ENCODE peak calls at places on chromosomes 5 and 9, in five cellular contexts. V, X, D, N and O are unnamed samples.

GRCh38 chr9:137276757-137277328 is 683 bp upstream of the TOR4A start:
- DNase-seq in V (peak), X (peak), D (peak), N (peak), O (peak)

GRCh38 chr9:128771094-128771721 is 519 bp downstream of the ZER1 start:
- DNase-seq in V (peak), X (no peak), D (no peak), N (peak), O (peak)

GRCh38 chr9:38227656-38228055 is 158.6 kb upstream of the SHB start:
- DNase-seq in V (peak), X (no peak), D (no peak), N (no peak), O (peak)

GRCh38 chr9:38621434-38622082 is 1.2 kb upstream of the ANKRD18A start:
- DNase-seq in V (peak), X (peak), D (no peak), N (no peak), O (no peak)

GRCh38 chr5:132777209-132778069 is at the start of gene SEPTIN8:
- DNase-seq in V (peak), X (peak), D (peak), N (peak), O (peak)

GRCh38 chr9:88011005-88011766 is 36.9 kb upstream of the CDK20 start:
- DNase-seq in V (peak), X (no peak), D (no peak), N (peak), O (peak)

GRCh38 chr5:169746147-169746694 is 109.1 kb downstream of the DOCK2 start:
- DNase-seq in V (peak), X (no peak), D (no peak), N (no peak), O (no peak)

GRCh38 chr5:50646591-50646990 is 19.8 kb upstream of the PARP8 start:
- DNase-seq in V (no peak), X (no peak), D (no peak), N (no peak), O (no peak)

GRCh38 chr5:179828756-179829421 is 8.2 kb downstream of the SQSTM1 start:
- DNase-seq in V (no peak), X (no peak), D (no peak), N (no peak), O (no peak)

GRCh38 chr5:140108093-140109049 is 5.5 kb upstream of the PURA start:
- DNase-seq in V (no peak), X (peak), D (peak), N (no peak), O (no peak)

GRCh38 chr5:8756498-8757084 is 789.3 kb downstream of the SEMA5A start:
- DNase-seq in V (peak), X (no peak), D (no peak), N (peak), O (peak)

GRCh38 chr5:160197341-160198147 is 31.8 kb upstream of the FABP6 start:
- DNase-seq in V (peak), X (no peak), D (no peak), N (peak), O (peak)

GRCh38 chr5:30850871-30851270 is 342.6 kb upstream of the CDH6 start:
- DNase-seq in V (no peak), X (no peak), D (no peak), N (no peak), O (no peak)

GRCh38 chr5:30853158-30853557 is 340.3 kb upstream of the CDH6 start:
- DNase-seq in V (no peak), X (no peak), D (no peak), N (no peak), O (no peak)

GRCh38 chr5:30856242-30856641 is 337.2 kb upstream of the CDH6 start:
- DNase-seq in V (no peak), X (no peak), D (no peak), N (no peak), O (no peak)
- H3K4me3 ChIP-seq in V (no peak), X (no peak), D (no peak), N (no peak), O (no peak)

GRCh38 chr5:125341436-125341835 is 595.0 kb upstream of the ZNF608 start:
- DNase-seq in V (no peak), X (no peak), D (no peak), N (no peak), O (no peak)

GRCh38 chr5:125342938-125343401 is 596.5 kb upstream of the ZNF608 start:
- DNase-seq in V (peak), X (no peak), D (no peak), N (peak), O (no peak)

GRCh38 chr5:125337222-125337768 is 590.9 kb upstream of the ZNF608 start:
- DNase-seq in V (no peak), X (no peak), D (no peak), N (no peak), O (no peak)

GRCh38 chr5:125336401-125336800 is 590.0 kb upstream of the ZNF608 start:
- DNase-seq in V (peak), X (no peak), D (no peak), N (no peak), O (no peak)

DNA sequence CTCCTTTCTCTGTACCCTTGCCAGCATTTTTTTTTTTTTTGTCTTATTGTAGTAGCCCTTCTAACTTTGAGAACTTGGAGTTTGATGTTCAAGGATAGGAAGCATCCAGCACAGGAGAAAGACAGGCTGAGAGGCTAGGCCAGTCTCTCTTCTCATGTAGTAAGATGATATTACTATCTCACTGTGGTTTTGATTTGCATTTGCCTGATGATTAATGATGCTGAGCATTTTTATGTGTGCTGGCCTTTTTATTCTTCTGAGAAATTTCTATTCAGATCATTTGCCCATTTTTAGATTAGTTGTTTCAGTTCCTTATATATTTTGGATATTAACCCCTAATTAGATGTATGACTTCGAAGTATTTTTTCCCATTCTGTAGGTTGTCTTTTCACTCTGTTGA is 592.4 kb upstream of the ZNF608 start:
- DNase-seq in V (peak), X (no peak), D (no peak), N (no peak), O (no peak)
- TF ChIP-seq CTCF in V (no peak), X (no peak), D (no peak), N (no peak), O (no peak)

GRCh38 chr5:110817437-110817836 is 78.6 kb downstream of the SLC25A46 start:
- DNase-seq in V (peak), X (no peak), D (no peak), N (peak), O (peak)
- H3K4me3 ChIP-seq in V (no peak), X (no peak), D (no peak), N (no peak), O (no peak)

GRCh38 chr9:125125523-125125922 is 17.8 kb downstream of the SCAI start:
- DNase-seq in V (peak), X (no peak), D (no peak), N (peak), O (no peak)

GRCh38 chr9:125121156-125121555 is 22.2 kb downstream of the SCAI start:
- DNase-seq in V (peak), X (no peak), D (no peak), N (no peak), O (peak)

GRCh38 chr9:125119643-125120286 is 23.6 kb downstream of the SCAI start:
- DNase-seq in V (peak), X (no peak), D (no peak), N (peak), O (peak)
- TF ChIP-seq CTCF in V (no peak), X (no peak), D (no peak), N (peak), O (no peak)

GRCh38 chr9:114369567-114370240 is 18.1 kb downstream of the AKNA start:
- DNase-seq in V (no peak), X (no peak), D (no peak), N (no peak), O (no peak)
- H3K4me3 ChIP-seq in V (no peak), X (no peak), D (no peak), N (no peak), O (no peak)

GRCh38 chr5:141525659-141526058 is 36.8 kb downstream of the PCDHGC5 start:
- DNase-seq in V (no peak), X (no peak), D (no peak), N (peak), O (no peak)

GRCh38 chr5:141522301-141522700 is 33.4 kb downstream of the PCDHGC5 start:
- DNase-seq in V (no peak), X (no peak), D (no peak), N (no peak), O (peak)

GRCh38 chr5:141523991-141524390 is 35.1 kb downstream of the PCDHGC5 start:
- DNase-seq in V (no peak), X (no peak), D (no peak), N (no peak), O (no peak)

GRCh38 chr5:141521244-141521781 is 32.4 kb downstream of the PCDHGC5 start:
- DNase-seq in V (peak), X (no peak), D (peak), N (peak), O (peak)

GRCh38 chr5:141524604-141525597 is 36.0 kb downstream of the PCDHGC5 start:
- DNase-seq in V (peak), X (peak), D (peak), N (peak), O (peak)
- TF ChIP-seq CTCF in V (peak), X (peak), D (peak), N (peak), O (peak)

DNA sequence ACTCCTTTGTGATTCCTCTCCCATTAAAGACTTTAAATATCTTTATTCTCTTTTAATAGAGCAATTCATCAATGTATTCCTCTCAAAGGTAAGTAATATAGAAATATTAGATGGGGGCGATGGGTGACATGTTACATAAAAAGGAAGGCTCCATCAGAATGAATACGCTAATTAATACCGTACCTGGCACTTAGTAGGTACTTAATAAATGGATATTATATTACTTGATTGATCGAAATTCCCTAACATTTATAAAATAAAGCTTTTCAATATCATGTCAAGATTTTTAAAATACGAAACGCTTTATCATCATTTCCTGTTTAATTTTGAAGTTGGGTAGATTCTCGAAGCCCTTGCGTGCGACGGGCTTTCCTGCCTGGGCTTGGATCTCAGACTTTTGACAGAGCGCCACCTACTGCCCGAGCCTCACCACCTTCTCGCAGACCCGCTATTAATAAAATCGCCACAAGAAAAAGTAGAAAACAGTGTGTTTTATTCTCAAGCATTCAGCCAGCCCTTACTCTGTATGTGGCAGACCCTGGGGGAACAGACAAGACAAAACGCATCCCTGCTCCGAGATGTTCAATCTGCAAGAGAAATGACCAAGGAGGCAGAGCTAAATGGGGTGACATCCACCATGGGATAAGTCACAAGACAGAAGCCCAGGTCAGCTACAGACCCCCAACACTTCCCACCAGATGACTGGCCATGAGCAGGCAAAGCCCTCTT is 99.3 kb downstream of the C5orf15 start:
- DNase-seq in V (peak), X (peak), D (peak), N (peak), O (peak)
- H3K4me3 ChIP-seq in V (no peak), X (no peak), D (peak), N (no peak), O (no peak)

GRCh38 chr9:127660886-127661285 is 45.9 kb upstream of the CFAP157 start:
- DNase-seq in V (no peak), X (no peak), D (no peak), N (no peak), O (no peak)
- TF ChIP-seq CTCF in V (no peak), X (no peak), D (no peak), N (no peak), O (no peak)

DNA sequence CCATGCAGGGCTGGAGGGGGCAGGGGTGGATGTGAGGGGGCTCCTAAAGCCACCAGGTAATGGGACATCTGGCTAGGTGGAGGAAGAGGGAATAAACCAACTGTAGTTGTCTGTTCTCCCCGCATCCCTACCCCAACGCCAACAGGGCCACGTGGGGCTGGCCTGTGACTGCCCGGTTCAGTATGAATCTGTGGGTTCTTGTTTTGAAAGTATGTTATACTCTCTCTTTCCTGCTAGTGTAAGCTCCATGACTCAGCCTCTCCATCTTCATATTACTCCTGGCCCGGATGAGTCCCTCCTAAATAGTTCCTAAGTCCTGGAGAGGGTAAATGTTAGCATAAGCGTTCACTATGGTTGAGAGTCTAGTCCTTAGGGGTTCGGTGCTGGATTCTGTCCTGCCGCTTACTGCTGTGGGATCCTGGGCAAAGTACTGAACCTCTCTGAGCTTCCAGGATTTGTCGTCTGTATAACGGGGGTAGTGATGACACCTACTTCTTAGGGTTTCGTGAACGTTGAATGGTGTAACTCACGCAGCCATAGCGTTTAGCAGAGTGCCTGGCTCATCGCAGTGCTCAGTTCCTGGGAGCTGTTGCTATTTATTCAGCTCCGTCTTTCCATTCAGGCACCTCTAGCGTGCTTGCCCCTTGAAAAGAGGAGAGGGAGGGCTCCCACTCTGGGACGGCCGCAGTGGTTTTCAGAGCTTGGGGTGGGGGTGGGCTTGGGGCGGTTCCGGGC is 28.8 kb downstream of the LHX2 start:
- DNase-seq in V (peak), X (no peak), D (no peak), N (peak), O (peak)
- H3K4me3 ChIP-seq in V (peak), X (no peak), D (peak), N (peak), O (peak)